ENCODE peak calls at places on chromosomes 13 and 19, in four cellular contexts. One of them, this sample, is unnamed.
A peak's percentile ranks its signal among the peaks of the same experiment; 100 is the strongest.

GRCh38 chr13:113140677-113141590 is 17.5 kb upstream of the PROZ start:
- DNase-seq in CD4-positive, alpha-beta T cell: no peak
- DNase-seq in foreskin keratinocyte: no peak
- DNase-seq in CD4-positive, alpha-beta memory T cell: no peak
- DNase-seq in this sample: no peak

GRCh38 chr19:13838071-13838942 is 38.6 kb upstream of the NANOS3 start:
- DNase-seq in foreskin keratinocyte: no peak
- DNase-seq in CD4-positive, alpha-beta memory T cell: no peak
- DNase-seq in CD4-positive, alpha-beta T cell: no peak
- DNase-seq in this sample: no peak

GRCh38 chr13:24540236-24541126 is 27.9 kb upstream of the PARP4 start:
- DNase-seq in CD4-positive, alpha-beta T cell: no peak
- DNase-seq in foreskin keratinocyte: no peak
- DNase-seq in CD4-positive, alpha-beta memory T cell: no peak
- DNase-seq in this sample: no peak

GRCh38 chr19:574658-575526 is 2.5 kb downstream of the BSG start:
- DNase-seq in CD4-positive, alpha-beta memory T cell: no peak
- DNase-seq in CD4-positive, alpha-beta T cell: no peak
- DNase-seq in foreskin keratinocyte: no peak
- DNase-seq in this sample: no peak

GRCh38 chr13:37134411-37135041 is 29.1 kb upstream of the CSNK1A1L start:
- DNase-seq in CD4-positive, alpha-beta T cell: no peak
- DNase-seq in CD4-positive, alpha-beta memory T cell: no peak
- DNase-seq in foreskin keratinocyte: no peak
- DNase-seq in this sample: no peak

GRCh38 chr19:48568345-48568886 is 16.4 kb downstream of the SULT2B1 start:
- DNase-seq in CD4-positive, alpha-beta T cell: no peak
- DNase-seq in foreskin keratinocyte: peak; percentile 56
- DNase-seq in CD4-positive, alpha-beta memory T cell: no peak
- DNase-seq in this sample: peak; percentile 56

GRCh38 chr13:45456196-45456972 is 8.4 kb upstream of the COG3 start:
- DNase-seq in foreskin keratinocyte: peak; percentile 79
- DNase-seq in CD4-positive, alpha-beta T cell: no peak
- DNase-seq in CD4-positive, alpha-beta memory T cell: no peak
- DNase-seq in this sample: no peak

GRCh38 chr13:109509154-109509905 is 277.1 kb downstream of the IRS2 start:
- DNase-seq in foreskin keratinocyte: peak; percentile 21
- DNase-seq in CD4-positive, alpha-beta T cell: no peak
- DNase-seq in CD4-positive, alpha-beta memory T cell: no peak
- DNase-seq in this sample: no peak

GRCh38 chr13:27601771-27602170 is 18.6 kb downstream of the LNX2 start:
- DNase-seq in CD4-positive, alpha-beta memory T cell: no peak
- DNase-seq in foreskin keratinocyte: no peak
- DNase-seq in CD4-positive, alpha-beta T cell: no peak
- DNase-seq in this sample: no peak

GRCh38 chr13:73040968-73041580 is 17.7 kb upstream of the KLF5 start:
- DNase-seq in CD4-positive, alpha-beta T cell: no peak
- DNase-seq in foreskin keratinocyte: no peak
- DNase-seq in CD4-positive, alpha-beta memory T cell: no peak
- DNase-seq in this sample: no peak

GRCh38 chr13:44271031-44271433 is 102.6 kb upstream of the SERP2 start:
- DNase-seq in CD4-positive, alpha-beta T cell: no peak
- DNase-seq in CD4-positive, alpha-beta memory T cell: no peak
- DNase-seq in foreskin keratinocyte: peak; percentile 24
- DNase-seq in this sample: no peak

GRCh38 chr19:33214621-33215020 is 11.0 kb downstream of the SLC7A10 start:
- DNase-seq in CD4-positive, alpha-beta T cell: no peak
- DNase-seq in foreskin keratinocyte: no peak
- DNase-seq in CD4-positive, alpha-beta memory T cell: no peak
- DNase-seq in this sample: no peak

GRCh38 chr19:412356-413355 is 3.7 kb upstream of the C2CD4C start:
- DNase-seq in foreskin keratinocyte: no peak
- DNase-seq in CD4-positive, alpha-beta T cell: no peak
- DNase-seq in CD4-positive, alpha-beta memory T cell: no peak
- DNase-seq in this sample: no peak

GRCh38 chr19:36113895-36114762 is 546 bp downstream of the POLR2I start:
- DNase-seq in foreskin keratinocyte: peak; percentile 13
- DNase-seq in CD4-positive, alpha-beta memory T cell: no peak
- DNase-seq in CD4-positive, alpha-beta T cell: peak; percentile 19
- DNase-seq in this sample: no peak

GRCh38 chr19:46603752-46604241 is 2.7 kb downstream of the CALM3 start:
- DNase-seq in CD4-positive, alpha-beta memory T cell: no peak
- DNase-seq in foreskin keratinocyte: no peak
- DNase-seq in CD4-positive, alpha-beta T cell: no peak
- DNase-seq in this sample: no peak

GRCh38 chr19:19591133-19591825 is 27.2 kb downstream of the PBX4 start:
- DNase-seq in CD4-positive, alpha-beta memory T cell: peak; percentile 77
- DNase-seq in CD4-positive, alpha-beta T cell: peak; percentile 41
- DNase-seq in foreskin keratinocyte: peak; percentile 97
- DNase-seq in this sample: no peak

GRCh38 chr13:73162912-73163911 is 104.4 kb downstream of the KLF5 start:
- DNase-seq in foreskin keratinocyte: no peak
- DNase-seq in CD4-positive, alpha-beta T cell: no peak
- DNase-seq in CD4-positive, alpha-beta memory T cell: no peak
- DNase-seq in this sample: no peak

GRCh38 chr13:113126265-113127150 is 3.9 kb downstream of the F10 start:
- DNase-seq in CD4-positive, alpha-beta T cell: no peak
- DNase-seq in CD4-positive, alpha-beta memory T cell: no peak
- DNase-seq in foreskin keratinocyte: no peak
- DNase-seq in this sample: no peak

GRCh38 chr19:50500753-50501151 is 10.2 kb downstream of the JOSD2 start:
- DNase-seq in foreskin keratinocyte: no peak
- DNase-seq in CD4-positive, alpha-beta memory T cell: no peak
- DNase-seq in CD4-positive, alpha-beta T cell: no peak
- DNase-seq in this sample: peak; percentile 22

GRCh38 chr13:67769063-67769986 is 539.2 kb upstream of the PCDH9 start:
- DNase-seq in foreskin keratinocyte: no peak
- DNase-seq in CD4-positive, alpha-beta memory T cell: no peak
- DNase-seq in CD4-positive, alpha-beta T cell: no peak
- DNase-seq in this sample: no peak

GRCh38 chr19:13839938-13840750 is 36.8 kb upstream of the NANOS3 start:
- DNase-seq in CD4-positive, alpha-beta T cell: no peak
- DNase-seq in CD4-positive, alpha-beta memory T cell: peak; percentile 51
- DNase-seq in foreskin keratinocyte: no peak
- DNase-seq in this sample: peak; percentile 41

GRCh38 chr19:8585894-8586750 is 8.9 kb upstream of the MYO1F start:
- DNase-seq in CD4-positive, alpha-beta T cell: peak; percentile 51
- DNase-seq in foreskin keratinocyte: no peak
- DNase-seq in CD4-positive, alpha-beta memory T cell: peak; percentile 49
- DNase-seq in this sample: no peak

GRCh38 chr19:58456111-58456510 is 4.7 kb downstream of the ZNF324B start:
- DNase-seq in foreskin keratinocyte: no peak
- DNase-seq in CD4-positive, alpha-beta memory T cell: no peak
- DNase-seq in CD4-positive, alpha-beta T cell: no peak
- DNase-seq in this sample: no peak

GRCh38 chr19:16088351-16088984 is 12.2 kb downstream of the TPM4 start:
- DNase-seq in foreskin keratinocyte: no peak
- DNase-seq in CD4-positive, alpha-beta T cell: no peak
- DNase-seq in CD4-positive, alpha-beta memory T cell: no peak
- DNase-seq in this sample: no peak

GRCh38 chr19:37691881-37692504 is 27.6 kb downstream of the ZNF607 start:
- DNase-seq in CD4-positive, alpha-beta memory T cell: peak; percentile 72
- DNase-seq in foreskin keratinocyte: peak; percentile 32
- DNase-seq in CD4-positive, alpha-beta T cell: peak; percentile 67
- DNase-seq in this sample: peak; percentile 85

GRCh38 chr19:16185925-16186234 is 670 bp downstream of the FAM32A start:
- DNase-seq in CD4-positive, alpha-beta memory T cell: no peak
- DNase-seq in CD4-positive, alpha-beta T cell: no peak
- DNase-seq in foreskin keratinocyte: no peak
- DNase-seq in this sample: no peak

GRCh38 chr13:101520672-101521071 is 68.2 kb downstream of the ITGBL1 start:
- DNase-seq in foreskin keratinocyte: peak; percentile 41
- DNase-seq in CD4-positive, alpha-beta T cell: no peak
- DNase-seq in CD4-positive, alpha-beta memory T cell: peak; percentile 41
- DNase-seq in this sample: no peak

GRCh38 chr13:50589651-50590054 is 253.8 kb downstream of the DLEU7 start:
- DNase-seq in CD4-positive, alpha-beta T cell: no peak
- DNase-seq in foreskin keratinocyte: peak; percentile 56
- DNase-seq in CD4-positive, alpha-beta memory T cell: no peak
- DNase-seq in this sample: no peak

GRCh38 chr19:49635530-49636229 is 4.3 kb downstream of the RRAS start:
- DNase-seq in foreskin keratinocyte: no peak
- DNase-seq in CD4-positive, alpha-beta memory T cell: no peak
- DNase-seq in CD4-positive, alpha-beta T cell: no peak
- DNase-seq in this sample: no peak

GRCh38 chr13:97659602-97660001 is 225.6 kb downstream of the RAP2A start:
- DNase-seq in foreskin keratinocyte: no peak
- DNase-seq in CD4-positive, alpha-beta T cell: no peak
- DNase-seq in CD4-positive, alpha-beta memory T cell: no peak
- DNase-seq in this sample: peak; percentile 6

GRCh38 chr13:35500071-35500595 is 23.6 kb upstream of the MAB21L1 start:
- DNase-seq in CD4-positive, alpha-beta memory T cell: no peak
- DNase-seq in foreskin keratinocyte: no peak
- DNase-seq in CD4-positive, alpha-beta T cell: no peak
- DNase-seq in this sample: no peak

GRCh38 chr13:66222127-66222526 is 1008.0 kb downstream of the PCDH9 start:
- DNase-seq in foreskin keratinocyte: no peak
- DNase-seq in CD4-positive, alpha-beta memory T cell: no peak
- DNase-seq in CD4-positive, alpha-beta T cell: no peak
- DNase-seq in this sample: no peak

GRCh38 chr13:26132756-26133155 is 80.9 kb upstream of the SHISA2 start:
- DNase-seq in CD4-positive, alpha-beta memory T cell: no peak
- DNase-seq in CD4-positive, alpha-beta T cell: no peak
- DNase-seq in foreskin keratinocyte: no peak
- DNase-seq in this sample: no peak

GRCh38 chr13:97946951-97947588 is 6.4 kb upstream of the IPO5 start:
- DNase-seq in CD4-positive, alpha-beta memory T cell: no peak
- DNase-seq in CD4-positive, alpha-beta T cell: no peak
- DNase-seq in foreskin keratinocyte: peak; percentile 62
- DNase-seq in this sample: no peak

GRCh38 chr13:113457510-113457909 is 4.2 kb upstream of the ADPRHL1 start:
- DNase-seq in CD4-positive, alpha-beta T cell: no peak
- DNase-seq in foreskin keratinocyte: no peak
- DNase-seq in CD4-positive, alpha-beta memory T cell: no peak
- DNase-seq in this sample: no peak

GRCh38 chr19:2171349-2172145 is 7.8 kb downstream of the DOT1L start:
- DNase-seq in CD4-positive, alpha-beta T cell: peak; percentile 49
- DNase-seq in CD4-positive, alpha-beta memory T cell: peak; percentile 81
- DNase-seq in foreskin keratinocyte: no peak
- DNase-seq in this sample: no peak

GRCh38 chr13:83450586-83450985 is 431.7 kb downstream of the SLITRK1 start:
- DNase-seq in foreskin keratinocyte: no peak
- DNase-seq in CD4-positive, alpha-beta memory T cell: no peak
- DNase-seq in CD4-positive, alpha-beta T cell: no peak
- DNase-seq in this sample: no peak
- H3K27ac ChIP-seq in foreskin keratinocyte: peak overlapping the region; percentile 60
- H3K27ac ChIP-seq in CD4-positive, alpha-beta memory T cell: no peak overlapping the region
- H3K27ac ChIP-seq in CD4-positive, alpha-beta T cell: no peak overlapping the region
- H3K27ac ChIP-seq in this sample: no peak overlapping the region

DNA sequence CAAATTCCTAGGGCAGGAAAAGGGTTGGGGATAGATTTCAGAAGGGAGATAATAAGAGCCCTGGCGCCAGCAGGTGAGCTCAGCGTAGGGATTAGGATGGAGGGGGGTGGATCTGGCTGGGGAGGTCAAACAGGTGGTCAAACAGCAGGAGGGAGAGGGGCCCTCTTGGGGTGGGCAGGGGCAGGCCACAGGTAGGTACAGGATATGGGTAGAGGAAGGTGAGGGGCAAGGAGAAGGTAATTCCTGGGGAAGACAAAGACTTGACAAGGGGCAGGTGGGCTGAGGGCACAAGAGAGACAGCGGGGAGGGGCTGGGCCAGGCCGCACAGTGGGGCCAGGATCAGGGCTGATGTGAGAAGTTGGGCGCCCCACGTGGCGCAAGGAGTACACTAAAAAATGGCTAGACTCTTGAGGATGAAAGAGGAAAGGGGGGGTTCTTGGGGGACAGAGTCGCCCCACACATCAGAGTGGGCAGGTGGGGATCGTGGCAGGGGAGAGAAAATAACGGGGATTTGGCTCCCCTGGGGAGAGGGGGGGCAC is 713 bp downstream of the KRI1 start:
- DNase-seq in CD4-positive, alpha-beta memory T cell: peak; percentile 50
- DNase-seq in CD4-positive, alpha-beta T cell: peak; percentile 39
- DNase-seq in foreskin keratinocyte: no peak
- DNase-seq in this sample: no peak
- H3K27ac ChIP-seq in CD4-positive, alpha-beta memory T cell: peak overlapping the region; percentile 94
- H3K27ac ChIP-seq in CD4-positive, alpha-beta T cell: peak overlapping the region; percentile 94
- H3K27ac ChIP-seq in foreskin keratinocyte: peak overlapping the region; percentile 22
- H3K27ac ChIP-seq in this sample: peak overlapping the region; percentile 85

GRCh38 chr13:111565400-111565799 is 245.0 kb downstream of the TEX29 start:
- DNase-seq in CD4-positive, alpha-beta T cell: no peak
- DNase-seq in foreskin keratinocyte: no peak
- DNase-seq in CD4-positive, alpha-beta memory T cell: no peak
- DNase-seq in this sample: no peak

GRCh38 chr13:111564657-111565056 is 244.2 kb downstream of the TEX29 start:
- DNase-seq in CD4-positive, alpha-beta T cell: no peak
- DNase-seq in CD4-positive, alpha-beta memory T cell: no peak
- DNase-seq in foreskin keratinocyte: no peak
- DNase-seq in this sample: no peak

GRCh38 chr13:111567637-111568036 is 247.2 kb downstream of the TEX29 start:
- DNase-seq in CD4-positive, alpha-beta T cell: no peak
- DNase-seq in CD4-positive, alpha-beta memory T cell: no peak
- DNase-seq in foreskin keratinocyte: no peak
- DNase-seq in this sample: no peak

GRCh38 chr13:111566567-111566966 is 246.1 kb downstream of the TEX29 start:
- DNase-seq in CD4-positive, alpha-beta T cell: no peak
- DNase-seq in CD4-positive, alpha-beta memory T cell: no peak
- DNase-seq in foreskin keratinocyte: no peak
- DNase-seq in this sample: no peak

GRCh38 chr13:111568290-111568689 is 247.8 kb downstream of the TEX29 start:
- DNase-seq in CD4-positive, alpha-beta memory T cell: no peak
- DNase-seq in foreskin keratinocyte: no peak
- DNase-seq in CD4-positive, alpha-beta T cell: no peak
- DNase-seq in this sample: no peak
- H3K27ac ChIP-seq in CD4-positive, alpha-beta memory T cell: no peak overlapping the region
- H3K27ac ChIP-seq in foreskin keratinocyte: no peak overlapping the region
- H3K27ac ChIP-seq in CD4-positive, alpha-beta T cell: no peak overlapping the region
- H3K27ac ChIP-seq in this sample: no peak overlapping the region

GRCh38 chr13:48165727-48166126 is 67.3 kb upstream of the ITM2B start:
- DNase-seq in foreskin keratinocyte: no peak
- DNase-seq in CD4-positive, alpha-beta T cell: no peak
- DNase-seq in CD4-positive, alpha-beta memory T cell: no peak
- DNase-seq in this sample: no peak

GRCh38 chr13:48162182-48162581 is 67.3 kb upstream of the MED4 start:
- DNase-seq in CD4-positive, alpha-beta memory T cell: no peak
- DNase-seq in foreskin keratinocyte: no peak
- DNase-seq in CD4-positive, alpha-beta T cell: no peak
- DNase-seq in this sample: no peak

GRCh38 chr13:48161530-48162179 is 66.8 kb upstream of the MED4 start:
- DNase-seq in CD4-positive, alpha-beta T cell: no peak
- DNase-seq in CD4-positive, alpha-beta memory T cell: no peak
- DNase-seq in foreskin keratinocyte: no peak
- DNase-seq in this sample: peak; percentile 50

GRCh38 chr13:48163066-48163465 is 68.2 kb upstream of the MED4 start:
- DNase-seq in CD4-positive, alpha-beta memory T cell: no peak
- DNase-seq in CD4-positive, alpha-beta T cell: no peak
- DNase-seq in foreskin keratinocyte: no peak
- DNase-seq in this sample: no peak

DNA sequence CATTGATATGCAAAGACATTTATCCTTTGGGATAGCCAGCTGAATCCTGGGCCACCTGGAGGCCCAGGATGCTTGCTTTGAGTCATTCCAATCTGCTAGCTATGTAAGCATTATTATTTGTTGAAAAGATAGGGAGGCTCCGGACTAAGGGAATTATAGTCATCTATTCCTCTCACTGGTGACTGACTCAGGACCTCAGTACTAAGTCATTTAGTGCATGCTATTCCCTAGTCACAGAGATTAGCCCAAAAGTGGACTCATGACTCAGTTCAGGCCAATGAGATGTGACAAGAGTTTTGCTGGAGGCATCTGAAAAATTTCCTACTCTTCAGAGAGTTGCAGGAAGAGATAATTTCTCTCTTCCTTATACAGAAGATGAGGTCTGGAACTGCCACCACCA is 67.9 kb upstream of the ITM2B start:
- DNase-seq in CD4-positive, alpha-beta memory T cell: no peak
- DNase-seq in CD4-positive, alpha-beta T cell: no peak
- DNase-seq in foreskin keratinocyte: no peak
- DNase-seq in this sample: no peak
- H3K27ac ChIP-seq in CD4-positive, alpha-beta memory T cell: no peak overlapping the region
- H3K27ac ChIP-seq in CD4-positive, alpha-beta T cell: no peak overlapping the region
- H3K27ac ChIP-seq in foreskin keratinocyte: no peak overlapping the region
- H3K27ac ChIP-seq in this sample: no peak overlapping the region